ENCODE peak calls at places on chromosomes 2 and 18, in seven cellular contexts. One of them, this sample, is unnamed.

GRCh38 chr2:112480540-112481049 is 1.4 kb upstream of the TTL start:
- DNase-seq in NCI-H2081: no peak
- DNase-seq in mesothelial cell of epicardium: no peak
- DNase-seq in stimulated activated CD4-positive, alpha-beta T cell treated with anti-CD3 and anti-CD28 coated beads, Interleukin-2, amount 100 ng/mL, for 48 hours: no peak
- DNase-seq in islet precursor cell: no peak
- DNase-seq in fibroblast of the conjunctiva: no peak
- DNase-seq in gastrocnemius medialis: no peak
- DNase-seq in this sample: no peak

GRCh38 chr2:30765876-30766470 is 41.3 kb downstream of the CAPN13 start:
- DNase-seq in gastrocnemius medialis: no peak
- DNase-seq in NCI-H2081: no peak
- DNase-seq in islet precursor cell: no peak
- DNase-seq in stimulated activated CD4-positive, alpha-beta T cell treated with anti-CD3 and anti-CD28 coated beads, Interleukin-2, amount 100 ng/mL, for 48 hours: no peak
- DNase-seq in mesothelial cell of epicardium: no peak
- DNase-seq in fibroblast of the conjunctiva: no peak
- DNase-seq in this sample: no peak

GRCh38 chr2:199452991-199453379 is 4.8 kb downstream of the SATB2 start:
- DNase-seq in mesothelial cell of epicardium: no peak
- DNase-seq in islet precursor cell: no peak
- DNase-seq in stimulated activated CD4-positive, alpha-beta T cell treated with anti-CD3 and anti-CD28 coated beads, Interleukin-2, amount 100 ng/mL, for 48 hours: no peak
- DNase-seq in gastrocnemius medialis: no peak
- DNase-seq in fibroblast of the conjunctiva: no peak
- DNase-seq in NCI-H2081: no peak
- DNase-seq in this sample: no peak

GRCh38 chr2:150526827-150527226 is 39.4 kb upstream of the RND3 start:
- DNase-seq in gastrocnemius medialis: no peak
- DNase-seq in fibroblast of the conjunctiva: peak
- DNase-seq in stimulated activated CD4-positive, alpha-beta T cell treated with anti-CD3 and anti-CD28 coated beads, Interleukin-2, amount 100 ng/mL, for 48 hours: no peak
- DNase-seq in islet precursor cell: peak
- DNase-seq in mesothelial cell of epicardium: no peak
- DNase-seq in NCI-H2081: no peak
- DNase-seq in this sample: no peak

GRCh38 chr2:43027103-43027482 is 199.3 kb downstream of the ZFP36L2 start:
- DNase-seq in gastrocnemius medialis: peak
- DNase-seq in islet precursor cell: no peak
- DNase-seq in mesothelial cell of epicardium: no peak
- DNase-seq in fibroblast of the conjunctiva: no peak
- DNase-seq in stimulated activated CD4-positive, alpha-beta T cell treated with anti-CD3 and anti-CD28 coated beads, Interleukin-2, amount 100 ng/mL, for 48 hours: no peak
- DNase-seq in NCI-H2081: no peak
- DNase-seq in this sample: no peak

GRCh38 chr2:177668617-177669016 is 276.0 kb downstream of the AGPS start:
- DNase-seq in NCI-H2081: no peak
- DNase-seq in islet precursor cell: no peak
- DNase-seq in stimulated activated CD4-positive, alpha-beta T cell treated with anti-CD3 and anti-CD28 coated beads, Interleukin-2, amount 100 ng/mL, for 48 hours: no peak
- DNase-seq in fibroblast of the conjunctiva: no peak
- DNase-seq in gastrocnemius medialis: no peak
- DNase-seq in mesothelial cell of epicardium: no peak
- DNase-seq in this sample: no peak

GRCh38 chr2:120598416-120598815 is 137.3 kb upstream of the GLI2 start:
- DNase-seq in mesothelial cell of epicardium: no peak
- DNase-seq in stimulated activated CD4-positive, alpha-beta T cell treated with anti-CD3 and anti-CD28 coated beads, Interleukin-2, amount 100 ng/mL, for 48 hours: no peak
- DNase-seq in gastrocnemius medialis: no peak
- DNase-seq in NCI-H2081: no peak
- DNase-seq in islet precursor cell: no peak
- DNase-seq in fibroblast of the conjunctiva: no peak
- DNase-seq in this sample: no peak

GRCh38 chr2:7573166-7573845 is 656.1 kb downstream of the RNF144A start:
- DNase-seq in gastrocnemius medialis: no peak
- DNase-seq in fibroblast of the conjunctiva: no peak
- DNase-seq in NCI-H2081: no peak
- DNase-seq in islet precursor cell: no peak
- DNase-seq in stimulated activated CD4-positive, alpha-beta T cell treated with anti-CD3 and anti-CD28 coated beads, Interleukin-2, amount 100 ng/mL, for 48 hours: no peak
- DNase-seq in mesothelial cell of epicardium: no peak
- DNase-seq in this sample: no peak

GRCh38 chr2:11140492-11140891 is 14.8 kb upstream of the SLC66A3 start:
- DNase-seq in mesothelial cell of epicardium: no peak
- DNase-seq in islet precursor cell: no peak
- DNase-seq in NCI-H2081: no peak
- DNase-seq in gastrocnemius medialis: no peak
- DNase-seq in fibroblast of the conjunctiva: no peak
- DNase-seq in stimulated activated CD4-positive, alpha-beta T cell treated with anti-CD3 and anti-CD28 coated beads, Interleukin-2, amount 100 ng/mL, for 48 hours: no peak
- DNase-seq in this sample: no peak

GRCh38 chr2:59342166-59342565 is 1101.0 kb upstream of the FANCL start:
- DNase-seq in fibroblast of the conjunctiva: no peak
- DNase-seq in mesothelial cell of epicardium: no peak
- DNase-seq in gastrocnemius medialis: no peak
- DNase-seq in stimulated activated CD4-positive, alpha-beta T cell treated with anti-CD3 and anti-CD28 coated beads, Interleukin-2, amount 100 ng/mL, for 48 hours: no peak
- DNase-seq in NCI-H2081: peak
- DNase-seq in islet precursor cell: no peak
- DNase-seq in this sample: no peak

GRCh38 chr18:70423120-70423519 is 134.3 kb downstream of the SOCS6 start:
- DNase-seq in islet precursor cell: no peak
- DNase-seq in stimulated activated CD4-positive, alpha-beta T cell treated with anti-CD3 and anti-CD28 coated beads, Interleukin-2, amount 100 ng/mL, for 48 hours: no peak
- DNase-seq in gastrocnemius medialis: no peak
- DNase-seq in mesothelial cell of epicardium: no peak
- DNase-seq in NCI-H2081: no peak
- DNase-seq in fibroblast of the conjunctiva: no peak
- DNase-seq in this sample: no peak

GRCh38 chr2:101111917-101112771 is 39.0 kb downstream of the TBC1D8 start:
- DNase-seq in gastrocnemius medialis: peak
- DNase-seq in stimulated activated CD4-positive, alpha-beta T cell treated with anti-CD3 and anti-CD28 coated beads, Interleukin-2, amount 100 ng/mL, for 48 hours: no peak
- DNase-seq in islet precursor cell: no peak
- DNase-seq in mesothelial cell of epicardium: no peak
- DNase-seq in NCI-H2081: no peak
- DNase-seq in fibroblast of the conjunctiva: peak
- DNase-seq in this sample: no peak

GRCh38 chr2:159326569-159327255 is 40.2 kb upstream of the WDSUB1 start:
- DNase-seq in stimulated activated CD4-positive, alpha-beta T cell treated with anti-CD3 and anti-CD28 coated beads, Interleukin-2, amount 100 ng/mL, for 48 hours: no peak
- DNase-seq in fibroblast of the conjunctiva: peak
- DNase-seq in mesothelial cell of epicardium: no peak
- DNase-seq in islet precursor cell: no peak
- DNase-seq in NCI-H2081: no peak
- DNase-seq in gastrocnemius medialis: no peak
- DNase-seq in this sample: no peak

This sample was measured in progenitor cell of endocrine pancreas.